ENCODE peak calls at places on chromosomes 5 and 9, in ten cellular contexts. One of them, this sample, is unnamed.

GRCh38 chr5:134430001-134430569 is 18.4 kb upstream of the CDKN2AIPNL start:
- DNase-seq in activated T-helper 1 cell treated with anti-CD3 and anti-CD28 coated beads, Interleukin-12 subunit alpha, Interleukin-12 subunit beta, Interleukin-2, Interleukin-4 antibody, amounts not matched to agents 30 ng/mL and 10 ng/mL and 1 ng/mL, durations not matched to agents 14 hours and 24 hours and 36 hours: no peak
- DNase-seq in hepatocyte: no peak
- DNase-seq in AG04449: no peak
- DNase-seq in M059J: no peak
- DNase-seq in stimulated activated CD4-positive, alpha-beta T cell treated with anti-CD3 and anti-CD28 coated beads, TNF-alpha, amount 100 ng/mL, for 24 hours: no peak
- DNase-seq in activated CD4-positive, alpha-beta T cell treated with anti-CD3 and anti-CD28 coated beads, Interleukin-2, amount 50 U/mL, for 48 hours: no peak
- DNase-seq in LoVo: no peak
- DNase-seq in kidney epithelial cell: no peak
- DNase-seq in cardiac muscle cell: no peak
- DNase-seq in this sample: no peak

GRCh38 chr9:121550569-121551512 is 51.2 kb upstream of the GGTA1 start:
- DNase-seq in cardiac muscle cell: peak; percentile 68
- DNase-seq in LoVo: peak; percentile 64
- DNase-seq in activated T-helper 1 cell treated with anti-CD3 and anti-CD28 coated beads, Interleukin-12 subunit alpha, Interleukin-12 subunit beta, Interleukin-2, Interleukin-4 antibody, amounts not matched to agents 30 ng/mL and 10 ng/mL and 1 ng/mL, durations not matched to agents 14 hours and 24 hours and 36 hours: peak; percentile 53
- DNase-seq in stimulated activated CD4-positive, alpha-beta T cell treated with anti-CD3 and anti-CD28 coated beads, TNF-alpha, amount 100 ng/mL, for 24 hours: peak; percentile 52
- DNase-seq in hepatocyte: peak; percentile 89
- DNase-seq in AG04449: no peak
- DNase-seq in kidney epithelial cell: no peak
- DNase-seq in M059J: peak; percentile 68
- DNase-seq in activated CD4-positive, alpha-beta T cell treated with anti-CD3 and anti-CD28 coated beads, Interleukin-2, amount 50 U/mL, for 48 hours: peak; percentile 77
- DNase-seq in this sample: peak; percentile 77

GRCh38 chr9:88458716-88459115 is 70.5 kb downstream of the SPIN1 start:
- DNase-seq in stimulated activated CD4-positive, alpha-beta T cell treated with anti-CD3 and anti-CD28 coated beads, TNF-alpha, amount 100 ng/mL, for 24 hours: no peak
- DNase-seq in M059J: peak; percentile 55
- DNase-seq in kidney epithelial cell: no peak
- DNase-seq in AG04449: peak; percentile 90
- DNase-seq in activated T-helper 1 cell treated with anti-CD3 and anti-CD28 coated beads, Interleukin-12 subunit alpha, Interleukin-12 subunit beta, Interleukin-2, Interleukin-4 antibody, amounts not matched to agents 30 ng/mL and 10 ng/mL and 1 ng/mL, durations not matched to agents 14 hours and 24 hours and 36 hours: no peak
- DNase-seq in cardiac muscle cell: peak; percentile 88
- DNase-seq in LoVo: no peak
- DNase-seq in activated CD4-positive, alpha-beta T cell treated with anti-CD3 and anti-CD28 coated beads, Interleukin-2, amount 50 U/mL, for 48 hours: no peak
- DNase-seq in hepatocyte: no peak
- DNase-seq in this sample: peak; percentile 97

GRCh38 chr5:119328753-119329602 is 26.8 kb upstream of the TNFAIP8 start:
- DNase-seq in LoVo: no peak
- DNase-seq in cardiac muscle cell: peak; percentile 48
- DNase-seq in stimulated activated CD4-positive, alpha-beta T cell treated with anti-CD3 and anti-CD28 coated beads, TNF-alpha, amount 100 ng/mL, for 24 hours: no peak
- DNase-seq in activated CD4-positive, alpha-beta T cell treated with anti-CD3 and anti-CD28 coated beads, Interleukin-2, amount 50 U/mL, for 48 hours: no peak
- DNase-seq in AG04449: peak; percentile 45
- DNase-seq in activated T-helper 1 cell treated with anti-CD3 and anti-CD28 coated beads, Interleukin-12 subunit alpha, Interleukin-12 subunit beta, Interleukin-2, Interleukin-4 antibody, amounts not matched to agents 30 ng/mL and 10 ng/mL and 1 ng/mL, durations not matched to agents 14 hours and 24 hours and 36 hours: peak; percentile 52
- DNase-seq in kidney epithelial cell: no peak
- DNase-seq in hepatocyte: peak; percentile 41
- DNase-seq in M059J: peak; percentile 81
- DNase-seq in this sample: peak; percentile 61

GRCh38 chr5:1668141-1668721 is 131.4 kb downstream of the MRPL36 start:
- DNase-seq in AG04449: no peak
- DNase-seq in cardiac muscle cell: no peak
- DNase-seq in hepatocyte: peak; percentile 64
- DNase-seq in activated T-helper 1 cell treated with anti-CD3 and anti-CD28 coated beads, Interleukin-12 subunit alpha, Interleukin-12 subunit beta, Interleukin-2, Interleukin-4 antibody, amounts not matched to agents 30 ng/mL and 10 ng/mL and 1 ng/mL, durations not matched to agents 14 hours and 24 hours and 36 hours: no peak
- DNase-seq in LoVo: no peak
- DNase-seq in kidney epithelial cell: no peak
- DNase-seq in stimulated activated CD4-positive, alpha-beta T cell treated with anti-CD3 and anti-CD28 coated beads, TNF-alpha, amount 100 ng/mL, for 24 hours: no peak
- DNase-seq in M059J: no peak
- DNase-seq in activated CD4-positive, alpha-beta T cell treated with anti-CD3 and anti-CD28 coated beads, Interleukin-2, amount 50 U/mL, for 48 hours: no peak
- DNase-seq in this sample: no peak

GRCh38 chr9:18672706-18673105 is 198.8 kb downstream of the ADAMTSL1 start:
- DNase-seq in activated T-helper 1 cell treated with anti-CD3 and anti-CD28 coated beads, Interleukin-12 subunit alpha, Interleukin-12 subunit beta, Interleukin-2, Interleukin-4 antibody, amounts not matched to agents 30 ng/mL and 10 ng/mL and 1 ng/mL, durations not matched to agents 14 hours and 24 hours and 36 hours: no peak
- DNase-seq in M059J: no peak
- DNase-seq in LoVo: no peak
- DNase-seq in stimulated activated CD4-positive, alpha-beta T cell treated with anti-CD3 and anti-CD28 coated beads, TNF-alpha, amount 100 ng/mL, for 24 hours: no peak
- DNase-seq in kidney epithelial cell: no peak
- DNase-seq in cardiac muscle cell: no peak
- DNase-seq in hepatocyte: no peak
- DNase-seq in activated CD4-positive, alpha-beta T cell treated with anti-CD3 and anti-CD28 coated beads, Interleukin-2, amount 50 U/mL, for 48 hours: no peak
- DNase-seq in AG04449: no peak
- DNase-seq in this sample: no peak

GRCh38 chr9:134638503-134639090 is 3.0 kb upstream of the COL5A1 start:
- DNase-seq in LoVo: no peak
- DNase-seq in hepatocyte: no peak
- DNase-seq in activated CD4-positive, alpha-beta T cell treated with anti-CD3 and anti-CD28 coated beads, Interleukin-2, amount 50 U/mL, for 48 hours: no peak
- DNase-seq in stimulated activated CD4-positive, alpha-beta T cell treated with anti-CD3 and anti-CD28 coated beads, TNF-alpha, amount 100 ng/mL, for 24 hours: no peak
- DNase-seq in kidney epithelial cell: no peak
- DNase-seq in AG04449: no peak
- DNase-seq in activated T-helper 1 cell treated with anti-CD3 and anti-CD28 coated beads, Interleukin-12 subunit alpha, Interleukin-12 subunit beta, Interleukin-2, Interleukin-4 antibody, amounts not matched to agents 30 ng/mL and 10 ng/mL and 1 ng/mL, durations not matched to agents 14 hours and 24 hours and 36 hours: no peak
- DNase-seq in cardiac muscle cell: no peak
- DNase-seq in M059J: no peak
- DNase-seq in this sample: no peak

GRCh38 chr9:137129089-137129455 is 9.9 kb upstream of the GRIN1 start:
- DNase-seq in LoVo: no peak
- DNase-seq in activated T-helper 1 cell treated with anti-CD3 and anti-CD28 coated beads, Interleukin-12 subunit alpha, Interleukin-12 subunit beta, Interleukin-2, Interleukin-4 antibody, amounts not matched to agents 30 ng/mL and 10 ng/mL and 1 ng/mL, durations not matched to agents 14 hours and 24 hours and 36 hours: no peak
- DNase-seq in activated CD4-positive, alpha-beta T cell treated with anti-CD3 and anti-CD28 coated beads, Interleukin-2, amount 50 U/mL, for 48 hours: no peak
- DNase-seq in kidney epithelial cell: no peak
- DNase-seq in M059J: no peak
- DNase-seq in cardiac muscle cell: peak; percentile 35
- DNase-seq in stimulated activated CD4-positive, alpha-beta T cell treated with anti-CD3 and anti-CD28 coated beads, TNF-alpha, amount 100 ng/mL, for 24 hours: no peak
- DNase-seq in AG04449: no peak
- DNase-seq in hepatocyte: no peak
- DNase-seq in this sample: no peak

GRCh38 chr9:16645970-16646369 is 224.5 kb downstream of the BNC2 start:
- DNase-seq in M059J: peak; percentile 33
- DNase-seq in LoVo: no peak
- DNase-seq in cardiac muscle cell: peak; percentile 42
- DNase-seq in AG04449: no peak
- DNase-seq in activated CD4-positive, alpha-beta T cell treated with anti-CD3 and anti-CD28 coated beads, Interleukin-2, amount 50 U/mL, for 48 hours: no peak
- DNase-seq in stimulated activated CD4-positive, alpha-beta T cell treated with anti-CD3 and anti-CD28 coated beads, TNF-alpha, amount 100 ng/mL, for 24 hours: no peak
- DNase-seq in kidney epithelial cell: no peak
- DNase-seq in hepatocyte: no peak
- DNase-seq in activated T-helper 1 cell treated with anti-CD3 and anti-CD28 coated beads, Interleukin-12 subunit alpha, Interleukin-12 subunit beta, Interleukin-2, Interleukin-4 antibody, amounts not matched to agents 30 ng/mL and 10 ng/mL and 1 ng/mL, durations not matched to agents 14 hours and 24 hours and 36 hours: no peak
- DNase-seq in this sample: peak; percentile 3

GRCh38 chr5:180007582-180007981 is 64.0 kb downstream of the RNF130 start:
- DNase-seq in activated T-helper 1 cell treated with anti-CD3 and anti-CD28 coated beads, Interleukin-12 subunit alpha, Interleukin-12 subunit beta, Interleukin-2, Interleukin-4 antibody, amounts not matched to agents 30 ng/mL and 10 ng/mL and 1 ng/mL, durations not matched to agents 14 hours and 24 hours and 36 hours: no peak
- DNase-seq in hepatocyte: no peak
- DNase-seq in activated CD4-positive, alpha-beta T cell treated with anti-CD3 and anti-CD28 coated beads, Interleukin-2, amount 50 U/mL, for 48 hours: no peak
- DNase-seq in stimulated activated CD4-positive, alpha-beta T cell treated with anti-CD3 and anti-CD28 coated beads, TNF-alpha, amount 100 ng/mL, for 24 hours: no peak
- DNase-seq in LoVo: no peak
- DNase-seq in cardiac muscle cell: no peak
- DNase-seq in AG04449: no peak
- DNase-seq in kidney epithelial cell: no peak
- DNase-seq in M059J: no peak
- DNase-seq in this sample: no peak

GRCh38 chr5:142683885-142684505 is 1.9 kb downstream of the FGF1 start:
- DNase-seq in M059J: no peak
- DNase-seq in activated T-helper 1 cell treated with anti-CD3 and anti-CD28 coated beads, Interleukin-12 subunit alpha, Interleukin-12 subunit beta, Interleukin-2, Interleukin-4 antibody, amounts not matched to agents 30 ng/mL and 10 ng/mL and 1 ng/mL, durations not matched to agents 14 hours and 24 hours and 36 hours: no peak
- DNase-seq in AG04449: no peak
- DNase-seq in cardiac muscle cell: no peak
- DNase-seq in kidney epithelial cell: no peak
- DNase-seq in hepatocyte: no peak
- DNase-seq in activated CD4-positive, alpha-beta T cell treated with anti-CD3 and anti-CD28 coated beads, Interleukin-2, amount 50 U/mL, for 48 hours: no peak
- DNase-seq in LoVo: no peak
- DNase-seq in stimulated activated CD4-positive, alpha-beta T cell treated with anti-CD3 and anti-CD28 coated beads, TNF-alpha, amount 100 ng/mL, for 24 hours: no peak
- DNase-seq in this sample: no peak

GRCh38 chr5:33688041-33688980 is 203.5 kb downstream of the ADAMTS12 start:
- DNase-seq in hepatocyte: no peak
- DNase-seq in stimulated activated CD4-positive, alpha-beta T cell treated with anti-CD3 and anti-CD28 coated beads, TNF-alpha, amount 100 ng/mL, for 24 hours: no peak
- DNase-seq in activated CD4-positive, alpha-beta T cell treated with anti-CD3 and anti-CD28 coated beads, Interleukin-2, amount 50 U/mL, for 48 hours: no peak
- DNase-seq in AG04449: no peak
- DNase-seq in cardiac muscle cell: peak; percentile 24
- DNase-seq in kidney epithelial cell: no peak
- DNase-seq in M059J: peak; percentile 60
- DNase-seq in LoVo: no peak
- DNase-seq in activated T-helper 1 cell treated with anti-CD3 and anti-CD28 coated beads, Interleukin-12 subunit alpha, Interleukin-12 subunit beta, Interleukin-2, Interleukin-4 antibody, amounts not matched to agents 30 ng/mL and 10 ng/mL and 1 ng/mL, durations not matched to agents 14 hours and 24 hours and 36 hours: no peak
- DNase-seq in this sample: no peak

GRCh38 chr5:180212363-180213255 is 3.6 kb upstream of the RASGEF1C start:
- DNase-seq in hepatocyte: peak; percentile 54
- DNase-seq in LoVo: no peak
- DNase-seq in M059J: no peak
- DNase-seq in stimulated activated CD4-positive, alpha-beta T cell treated with anti-CD3 and anti-CD28 coated beads, TNF-alpha, amount 100 ng/mL, for 24 hours: no peak
- DNase-seq in kidney epithelial cell: no peak
- DNase-seq in cardiac muscle cell: peak; percentile 27
- DNase-seq in AG04449: no peak
- DNase-seq in activated CD4-positive, alpha-beta T cell treated with anti-CD3 and anti-CD28 coated beads, Interleukin-2, amount 50 U/mL, for 48 hours: no peak
- DNase-seq in activated T-helper 1 cell treated with anti-CD3 and anti-CD28 coated beads, Interleukin-12 subunit alpha, Interleukin-12 subunit beta, Interleukin-2, Interleukin-4 antibody, amounts not matched to agents 30 ng/mL and 10 ng/mL and 1 ng/mL, durations not matched to agents 14 hours and 24 hours and 36 hours: no peak
- DNase-seq in this sample: no peak

GRCh38 chr9:114287001-114287762 is 35.7 kb upstream of the ORM1 start:
- DNase-seq in LoVo: no peak
- DNase-seq in cardiac muscle cell: no peak
- DNase-seq in AG04449: no peak
- DNase-seq in stimulated activated CD4-positive, alpha-beta T cell treated with anti-CD3 and anti-CD28 coated beads, TNF-alpha, amount 100 ng/mL, for 24 hours: no peak
- DNase-seq in activated T-helper 1 cell treated with anti-CD3 and anti-CD28 coated beads, Interleukin-12 subunit alpha, Interleukin-12 subunit beta, Interleukin-2, Interleukin-4 antibody, amounts not matched to agents 30 ng/mL and 10 ng/mL and 1 ng/mL, durations not matched to agents 14 hours and 24 hours and 36 hours: no peak
- DNase-seq in hepatocyte: no peak
- DNase-seq in kidney epithelial cell: no peak
- DNase-seq in activated CD4-positive, alpha-beta T cell treated with anti-CD3 and anti-CD28 coated beads, Interleukin-2, amount 50 U/mL, for 48 hours: no peak
- DNase-seq in M059J: no peak
- DNase-seq in this sample: no peak

GRCh38 chr5:1723957-1724821 is 75.4 kb downstream of the MRPL36 start:
- DNase-seq in activated CD4-positive, alpha-beta T cell treated with anti-CD3 and anti-CD28 coated beads, Interleukin-2, amount 50 U/mL, for 48 hours: no peak
- DNase-seq in AG04449: no peak
- DNase-seq in activated T-helper 1 cell treated with anti-CD3 and anti-CD28 coated beads, Interleukin-12 subunit alpha, Interleukin-12 subunit beta, Interleukin-2, Interleukin-4 antibody, amounts not matched to agents 30 ng/mL and 10 ng/mL and 1 ng/mL, durations not matched to agents 14 hours and 24 hours and 36 hours: no peak
- DNase-seq in stimulated activated CD4-positive, alpha-beta T cell treated with anti-CD3 and anti-CD28 coated beads, TNF-alpha, amount 100 ng/mL, for 24 hours: no peak
- DNase-seq in cardiac muscle cell: no peak
- DNase-seq in LoVo: no peak
- DNase-seq in kidney epithelial cell: no peak
- DNase-seq in hepatocyte: no peak
- DNase-seq in M059J: no peak
- DNase-seq in this sample: no peak

This sample was measured in trophoblast cell.